ENCODE peak calls at places on chromosomes 7 and 10, in ten cellular contexts. One of them, this sample, is unnamed.
A peak's percentile ranks its signal among the peaks of the same experiment; 100 is the strongest.

GRCh38 chr10:101489355-101489754 is 98.7 kb downstream of the POLL start:
- DNase-seq in upper lobe of left lung: no peak
- DNase-seq in CD8-positive, alpha-beta T cell: no peak
- DNase-seq in NT2/D1: no peak
- DNase-seq in Peyer's patch: no peak
- DNase-seq in psoas muscle: no peak
- DNase-seq in ovary: no peak
- DNase-seq in HCT116: no peak
- DNase-seq in CD8-positive, alpha-beta memory T cell: no peak
- DNase-seq in heart right ventricle: no peak
- DNase-seq in this sample: no peak

GRCh38 chr10:116098411-116099019 is 174.5 kb downstream of the GFRA1 start:
- DNase-seq in HCT116: no peak
- DNase-seq in upper lobe of left lung: no peak
- DNase-seq in NT2/D1: no peak
- DNase-seq in psoas muscle: peak; percentile 43
- DNase-seq in CD8-positive, alpha-beta memory T cell: no peak
- DNase-seq in Peyer's patch: no peak
- DNase-seq in CD8-positive, alpha-beta T cell: no peak
- DNase-seq in ovary: no peak
- DNase-seq in heart right ventricle: no peak
- DNase-seq in this sample: no peak

GRCh38 chr7:116952640-116953371 is 495 bp upstream of the ST7 start:
- DNase-seq in psoas muscle: peak; percentile 67
- DNase-seq in Peyer's patch: peak; percentile 79
- DNase-seq in CD8-positive, alpha-beta T cell: no peak
- DNase-seq in upper lobe of left lung: peak; percentile 81
- DNase-seq in ovary: no peak
- DNase-seq in NT2/D1: no peak
- DNase-seq in CD8-positive, alpha-beta memory T cell: no peak
- DNase-seq in heart right ventricle: peak; percentile 54
- DNase-seq in HCT116: peak; percentile 28
- DNase-seq in this sample: peak; percentile 85

GRCh38 chr10:123643315-123643714 is 22.8 kb upstream of the GPR26 start:
- DNase-seq in heart right ventricle: no peak
- DNase-seq in CD8-positive, alpha-beta memory T cell: no peak
- DNase-seq in CD8-positive, alpha-beta T cell: no peak
- DNase-seq in psoas muscle: no peak
- DNase-seq in HCT116: no peak
- DNase-seq in ovary: no peak
- DNase-seq in NT2/D1: no peak
- DNase-seq in Peyer's patch: no peak
- DNase-seq in upper lobe of left lung: no peak
- DNase-seq in this sample: no peak

GRCh38 chr10:118508863-118509262 is 86.6 kb downstream of the PRLHR start:
- DNase-seq in NT2/D1: no peak
- DNase-seq in CD8-positive, alpha-beta T cell: no peak
- DNase-seq in psoas muscle: no peak
- DNase-seq in ovary: no peak
- DNase-seq in Peyer's patch: no peak
- DNase-seq in heart right ventricle: no peak
- DNase-seq in CD8-positive, alpha-beta memory T cell: no peak
- DNase-seq in upper lobe of left lung: no peak
- DNase-seq in HCT116: no peak
- DNase-seq in this sample: no peak

GRCh38 chr10:43846187-43846680 is 197.6 kb upstream of the ZNF32 start:
- DNase-seq in upper lobe of left lung: no peak
- DNase-seq in HCT116: no peak
- DNase-seq in heart right ventricle: peak; percentile 50
- DNase-seq in NT2/D1: no peak
- DNase-seq in ovary: no peak
- DNase-seq in CD8-positive, alpha-beta T cell: no peak
- DNase-seq in CD8-positive, alpha-beta memory T cell: peak; percentile 20
- DNase-seq in Peyer's patch: peak; percentile 69
- DNase-seq in psoas muscle: no peak
- DNase-seq in this sample: no peak

GRCh38 chr7:22607180-22607579 is 107.2 kb upstream of the STEAP1B start:
- DNase-seq in heart right ventricle: no peak
- DNase-seq in upper lobe of left lung: no peak
- DNase-seq in HCT116: no peak
- DNase-seq in Peyer's patch: no peak
- DNase-seq in CD8-positive, alpha-beta memory T cell: no peak
- DNase-seq in psoas muscle: no peak
- DNase-seq in CD8-positive, alpha-beta T cell: no peak
- DNase-seq in ovary: no peak
- DNase-seq in NT2/D1: no peak
- DNase-seq in this sample: no peak

GRCh38 chr7:81367335-81367801 is 402.5 kb downstream of the HGF start:
- DNase-seq in CD8-positive, alpha-beta T cell: no peak
- DNase-seq in HCT116: no peak
- DNase-seq in upper lobe of left lung: no peak
- DNase-seq in NT2/D1: no peak
- DNase-seq in psoas muscle: peak; percentile 32
- DNase-seq in ovary: no peak
- DNase-seq in CD8-positive, alpha-beta memory T cell: no peak
- DNase-seq in heart right ventricle: no peak
- DNase-seq in Peyer's patch: no peak
- DNase-seq in this sample: no peak

GRCh38 chr10:110150981-110151380 is 56.4 kb upstream of the MXI1 start:
- DNase-seq in ovary: no peak
- DNase-seq in Peyer's patch: no peak
- DNase-seq in CD8-positive, alpha-beta memory T cell: no peak
- DNase-seq in upper lobe of left lung: no peak
- DNase-seq in heart right ventricle: no peak
- DNase-seq in HCT116: no peak
- DNase-seq in CD8-positive, alpha-beta T cell: no peak
- DNase-seq in psoas muscle: no peak
- DNase-seq in NT2/D1: no peak
- DNase-seq in this sample: no peak

GRCh38 chr10:123154943-123155505 is 822 bp downstream of the BUB3 start:
- DNase-seq in upper lobe of left lung: peak; percentile 63
- DNase-seq in CD8-positive, alpha-beta T cell: no peak
- DNase-seq in heart right ventricle: no peak
- DNase-seq in ovary: no peak
- DNase-seq in NT2/D1: no peak
- DNase-seq in HCT116: peak; percentile 31
- DNase-seq in Peyer's patch: no peak
- DNase-seq in CD8-positive, alpha-beta memory T cell: no peak
- DNase-seq in psoas muscle: no peak
- DNase-seq in this sample: no peak

GRCh38 chr10:22672594-22673392 is 41.6 kb downstream of the PIP4K2A start:
- DNase-seq in ovary: no peak
- DNase-seq in upper lobe of left lung: no peak
- DNase-seq in HCT116: no peak
- DNase-seq in Peyer's patch: no peak
- DNase-seq in CD8-positive, alpha-beta memory T cell: no peak
- DNase-seq in psoas muscle: no peak
- DNase-seq in NT2/D1: no peak
- DNase-seq in heart right ventricle: no peak
- DNase-seq in CD8-positive, alpha-beta T cell: no peak
- DNase-seq in this sample: no peak

GRCh38 chr10:9781681-9782080 is 1236.0 kb upstream of the CELF2 start:
- DNase-seq in heart right ventricle: no peak
- DNase-seq in Peyer's patch: no peak
- DNase-seq in ovary: no peak
- DNase-seq in CD8-positive, alpha-beta T cell: no peak
- DNase-seq in NT2/D1: no peak
- DNase-seq in psoas muscle: no peak
- DNase-seq in upper lobe of left lung: no peak
- DNase-seq in CD8-positive, alpha-beta memory T cell: no peak
- DNase-seq in HCT116: no peak
- DNase-seq in this sample: no peak

GRCh38 chr10:13658864-13659685 is 72.3 kb downstream of the PRPF18 start:
- DNase-seq in upper lobe of left lung: peak; percentile 37
- DNase-seq in psoas muscle: peak; percentile 51
- DNase-seq in Peyer's patch: no peak
- DNase-seq in HCT116: no peak
- DNase-seq in heart right ventricle: peak; percentile 66
- DNase-seq in ovary: peak; percentile 45
- DNase-seq in CD8-positive, alpha-beta memory T cell: no peak
- DNase-seq in NT2/D1: no peak
- DNase-seq in CD8-positive, alpha-beta T cell: no peak
- DNase-seq in this sample: no peak

GRCh38 chr7:120805636-120806388 is 52.1 kb downstream of the TSPAN12 start:
- DNase-seq in upper lobe of left lung: peak; percentile 49
- DNase-seq in HCT116: peak; percentile 40
- DNase-seq in heart right ventricle: no peak
- DNase-seq in Peyer's patch: peak; percentile 82
- DNase-seq in NT2/D1: peak; percentile 63
- DNase-seq in CD8-positive, alpha-beta memory T cell: peak; percentile 34
- DNase-seq in ovary: no peak
- DNase-seq in CD8-positive, alpha-beta T cell: peak; percentile 29
- DNase-seq in psoas muscle: no peak
- DNase-seq in this sample: no peak

GRCh38 chr10:759898-760477 is 70.5 kb upstream of the DIP2C start:
- DNase-seq in CD8-positive, alpha-beta T cell: no peak
- DNase-seq in NT2/D1: no peak
- DNase-seq in ovary: no peak
- DNase-seq in upper lobe of left lung: no peak
- DNase-seq in CD8-positive, alpha-beta memory T cell: no peak
- DNase-seq in heart right ventricle: no peak
- DNase-seq in psoas muscle: no peak
- DNase-seq in HCT116: no peak
- DNase-seq in Peyer's patch: no peak
- DNase-seq in this sample: no peak

GRCh38 chr7:35316549-35316948 is 62.6 kb upstream of the TBX20 start:
- DNase-seq in upper lobe of left lung: no peak
- DNase-seq in Peyer's patch: no peak
- DNase-seq in psoas muscle: no peak
- DNase-seq in CD8-positive, alpha-beta memory T cell: no peak
- DNase-seq in NT2/D1: no peak
- DNase-seq in CD8-positive, alpha-beta T cell: no peak
- DNase-seq in HCT116: no peak
- DNase-seq in ovary: no peak
- DNase-seq in heart right ventricle: no peak
- DNase-seq in this sample: no peak

GRCh38 chr7:106182904-106183303 is 70.8 kb upstream of the SYPL1 start:
- DNase-seq in heart right ventricle: no peak
- DNase-seq in HCT116: no peak
- DNase-seq in CD8-positive, alpha-beta T cell: no peak
- DNase-seq in NT2/D1: no peak
- DNase-seq in Peyer's patch: no peak
- DNase-seq in ovary: no peak
- DNase-seq in CD8-positive, alpha-beta memory T cell: no peak
- DNase-seq in upper lobe of left lung: no peak
- DNase-seq in psoas muscle: no peak
- DNase-seq in this sample: no peak

GRCh38 chr10:96306516-96306915 is 2.3 kb downstream of the DNTT start:
- DNase-seq in CD8-positive, alpha-beta T cell: no peak
- DNase-seq in CD8-positive, alpha-beta memory T cell: no peak
- DNase-seq in upper lobe of left lung: peak; percentile 51
- DNase-seq in HCT116: no peak
- DNase-seq in Peyer's patch: peak; percentile 67
- DNase-seq in NT2/D1: no peak
- DNase-seq in ovary: no peak
- DNase-seq in heart right ventricle: peak; percentile 55
- DNase-seq in psoas muscle: peak; percentile 29
- DNase-seq in this sample: no peak

DNA sequence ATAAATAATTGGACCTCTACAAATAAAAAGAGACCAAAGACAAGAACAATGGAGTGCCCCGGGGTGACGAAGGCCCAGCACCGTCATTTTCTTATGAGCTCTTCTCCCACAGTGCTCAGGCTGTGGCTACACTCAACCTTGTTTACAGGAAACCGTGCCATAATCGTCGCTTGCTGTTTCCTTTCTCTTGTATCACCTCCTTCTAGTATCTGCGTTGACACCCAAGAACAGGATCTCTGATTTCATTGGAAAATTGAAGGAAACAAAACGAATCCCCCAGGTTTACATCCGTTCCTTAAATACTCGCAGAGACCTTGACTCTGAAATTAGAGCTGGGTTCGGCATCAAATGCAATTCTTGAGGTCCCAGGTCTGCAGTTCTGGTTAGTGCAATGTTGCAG is 1.7 kb upstream of the IGFBP3 start:
- DNase-seq in CD8-positive, alpha-beta T cell: no peak
- DNase-seq in HCT116: no peak
- DNase-seq in upper lobe of left lung: no peak
- DNase-seq in CD8-positive, alpha-beta memory T cell: no peak
- DNase-seq in NT2/D1: no peak
- DNase-seq in Peyer's patch: peak; percentile 64
- DNase-seq in ovary: no peak
- DNase-seq in heart right ventricle: no peak
- DNase-seq in psoas muscle: no peak
- DNase-seq in this sample: no peak
- H3K27me3 ChIP-seq in CD8-positive, alpha-beta T cell: peaks cover 5% of the 10 kb centered on the region
- H3K27me3 ChIP-seq in HCT116: peaks cover 8% of the 10 kb centered on the region
- H3K27me3 ChIP-seq in upper lobe of left lung: peaks cover 19% of the 10 kb centered on the region
- H3K27me3 ChIP-seq in CD8-positive, alpha-beta memory T cell: no peaks in the 10 kb centered on the region
- H3K27me3 ChIP-seq in NT2/D1: peaks cover 53% of the 10 kb centered on the region
- H3K27me3 ChIP-seq in Peyer's patch: no peaks in the 10 kb centered on the region
- H3K27me3 ChIP-seq in ovary: no peaks in the 10 kb centered on the region
- H3K27me3 ChIP-seq in heart right ventricle: peaks cover 62% of the 10 kb centered on the region
- H3K27me3 ChIP-seq in psoas muscle: no peaks in the 10 kb centered on the region
- H3K27me3 ChIP-seq in this sample: no peaks in the 10 kb centered on the region

GRCh38 chr10:37535459-37536246 is 321.8 kb downstream of the ZNF248 start:
- DNase-seq in HCT116: no peak
- DNase-seq in heart right ventricle: no peak
- DNase-seq in Peyer's patch: no peak
- DNase-seq in upper lobe of left lung: no peak
- DNase-seq in CD8-positive, alpha-beta T cell: no peak
- DNase-seq in psoas muscle: no peak
- DNase-seq in ovary: no peak
- DNase-seq in NT2/D1: peak; percentile 75
- DNase-seq in CD8-positive, alpha-beta memory T cell: no peak
- DNase-seq in this sample: no peak
- H3K9me3 ChIP-seq in HCT116: peaks cover 7% of the 10 kb centered on the region
- H3K9me3 ChIP-seq in heart right ventricle: no peaks in the 10 kb centered on the region
- H3K9me3 ChIP-seq in Peyer's patch: no peaks in the 10 kb centered on the region
- H3K9me3 ChIP-seq in upper lobe of left lung: no peaks in the 10 kb centered on the region
- H3K9me3 ChIP-seq in CD8-positive, alpha-beta T cell: no peaks in the 10 kb centered on the region
- H3K9me3 ChIP-seq in psoas muscle: no peaks in the 10 kb centered on the region
- H3K9me3 ChIP-seq in ovary: no peaks in the 10 kb centered on the region
- H3K9me3 ChIP-seq in NT2/D1: peaks cover 30% of the 10 kb centered on the region
- H3K9me3 ChIP-seq in CD8-positive, alpha-beta memory T cell: no peaks in the 10 kb centered on the region
- H3K9me3 ChIP-seq in this sample: no peaks in the 10 kb centered on the region

DNA sequence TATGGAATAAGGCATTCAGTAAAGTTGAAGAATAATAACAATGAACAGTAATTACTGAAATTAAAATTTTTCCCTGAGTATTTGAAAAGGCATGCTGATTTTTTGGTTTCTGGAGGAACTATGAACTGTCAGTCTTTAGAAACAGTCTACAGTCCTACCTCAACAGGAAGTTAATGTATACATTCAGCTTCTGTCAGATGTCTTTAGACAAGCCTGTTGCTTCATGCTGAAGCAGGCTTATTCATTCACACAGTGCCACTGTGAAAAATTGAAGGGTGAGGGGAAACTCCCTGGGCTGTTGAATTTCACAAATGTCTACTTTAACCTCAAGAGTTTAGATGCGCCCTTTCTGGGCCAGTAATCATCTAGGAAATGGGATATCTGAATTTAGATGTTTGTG is 3.5 kb downstream of the NRF1 start:
- DNase-seq in upper lobe of left lung: no peak
- DNase-seq in Peyer's patch: no peak
- DNase-seq in NT2/D1: no peak
- DNase-seq in psoas muscle: no peak
- DNase-seq in CD8-positive, alpha-beta memory T cell: no peak
- DNase-seq in CD8-positive, alpha-beta T cell: no peak
- DNase-seq in HCT116: no peak
- DNase-seq in ovary: no peak
- DNase-seq in heart right ventricle: no peak
- DNase-seq in this sample: no peak
- H3K4me1 ChIP-seq in upper lobe of left lung: peaks cover 63% of the 10 kb centered on the region
- H3K4me1 ChIP-seq in Peyer's patch: no peaks in the 10 kb centered on the region
- H3K4me1 ChIP-seq in NT2/D1: no peaks in the 10 kb centered on the region
- H3K4me1 ChIP-seq in psoas muscle: peaks cover 37% of the 10 kb centered on the region
- H3K4me1 ChIP-seq in CD8-positive, alpha-beta memory T cell: peaks cover 72% of the 10 kb centered on the region
- H3K4me1 ChIP-seq in CD8-positive, alpha-beta T cell: peaks cover 56% of the 10 kb centered on the region
- H3K4me1 ChIP-seq in HCT116: peaks cover 21% of the 10 kb centered on the region
- H3K4me1 ChIP-seq in ovary: peaks cover 12% of the 10 kb centered on the region
- H3K4me1 ChIP-seq in heart right ventricle: peaks cover 54% of the 10 kb centered on the region
- H3K4me1 ChIP-seq in this sample: peaks cover 32% of the 10 kb centered on the region

GRCh38 chr7:1641661-1642260 is 28.3 kb upstream of the ELFN1 start:
- DNase-seq in ovary: no peak
- DNase-seq in CD8-positive, alpha-beta T cell: no peak
- DNase-seq in CD8-positive, alpha-beta memory T cell: no peak
- DNase-seq in upper lobe of left lung: no peak
- DNase-seq in heart right ventricle: no peak
- DNase-seq in NT2/D1: no peak
- DNase-seq in Peyer's patch: no peak
- DNase-seq in psoas muscle: no peak
- DNase-seq in HCT116: no peak
- DNase-seq in this sample: no peak
- H3K27me3 ChIP-seq in ovary: no peaks in the 10 kb centered on the region
- H3K27me3 ChIP-seq in CD8-positive, alpha-beta T cell: no peaks in the 10 kb centered on the region
- H3K27me3 ChIP-seq in CD8-positive, alpha-beta memory T cell: no peaks in the 10 kb centered on the region
- H3K27me3 ChIP-seq in upper lobe of left lung: no peaks in the 10 kb centered on the region
- H3K27me3 ChIP-seq in heart right ventricle: peaks cover 30% of the 10 kb centered on the region
- H3K27me3 ChIP-seq in NT2/D1: no peaks in the 10 kb centered on the region
- H3K27me3 ChIP-seq in Peyer's patch: no peaks in the 10 kb centered on the region
- H3K27me3 ChIP-seq in psoas muscle: no peaks in the 10 kb centered on the region
- H3K27me3 ChIP-seq in HCT116: no peaks in the 10 kb centered on the region
- H3K27me3 ChIP-seq in this sample: no peaks in the 10 kb centered on the region

This sample was measured in ascending aorta.